ENCODE peak calls at places on chromosomes 13 and 19, in seven cellular contexts. G is cardiac muscle cell; V is Calu3; N is CD4-positive, alpha-beta T cell; Z is AG09319; K is stomach; U is fibroblast of the aortic adventitia. H is an unnamed sample.

GRCh38 chr13:26202365-26202972 is 19.6 kb downstream of the RNF6 start:
- DNase-seq in U (peak), V (no peak), Z (no peak), G (peak), K (no peak), N (no peak), H (no peak)

GRCh38 chr13:98142427-98143156 is at the start of gene FARP1:
- DNase-seq in Z (peak), U (peak), G (peak), K (peak), V (peak), N (peak), H (peak)

GRCh38 chr13:113974304-113975281 is 717 bp upstream of the C13orf46 start:
- DNase-seq in N (no peak), G (no peak), V (no peak), K (no peak), Z (no peak), U (no peak), H (no peak)

GRCh38 chr13:87677334-87678234 is 6.4 kb downstream of the SLITRK5 start:
- DNase-seq in Z (no peak), G (no peak), N (peak), U (no peak), V (no peak), K (no peak), H (peak)

GRCh38 chr13:111951982-111952565 is 114.9 kb upstream of the SOX1 start:
- DNase-seq in Z (no peak), N (no peak), V (no peak), G (no peak), U (no peak), K (peak), H (no peak)

GRCh38 chr19:5147971-5148793 is 179.3 kb downstream of the KDM4B start:
- DNase-seq in G (no peak), U (peak), N (no peak), V (no peak), Z (no peak), K (no peak), H (no peak)

GRCh38 chr19:51820821-51821446 is 26.0 kb downstream of the FPR3 start:
- DNase-seq in G (no peak), V (no peak), N (no peak), U (no peak), K (no peak), Z (no peak), H (no peak)

GRCh38 chr13:62643799-62644484 is 1228.3 kb upstream of the PCDH20 start:
- DNase-seq in Z (no peak), V (no peak), G (no peak), K (no peak), U (no peak), N (no peak), H (no peak)

GRCh38 chr13:71618154-71618553 is 248.8 kb downstream of the DACH1 start:
- DNase-seq in V (no peak), N (no peak), U (no peak), Z (no peak), K (no peak), G (peak), H (no peak)

GRCh38 chr13:29878101-29878500 is 27.7 kb upstream of the UBL3 start:
- DNase-seq in G (peak), Z (no peak), K (no peak), U (peak), V (no peak), N (no peak), H (no peak)

GRCh38 chr13:82747948-82748347 is 1134.3 kb downstream of the SLITRK1 start:
- DNase-seq in Z (peak), G (peak), K (no peak), V (no peak), U (peak), N (no peak), H (no peak)

GRCh38 chr19:13637664-13638063 is 126.7 kb upstream of the MRI1 start:
- DNase-seq in U (peak), Z (no peak), V (no peak), K (no peak), N (no peak), G (no peak), H (no peak)

GRCh38 chr13:114325729-114326128 is 11.4 kb downstream of the CHAMP1 start:
- DNase-seq in N (no peak), G (peak), K (no peak), V (no peak), Z (no peak), U (no peak), H (no peak)

GRCh38 chr19:30784850-30785459 is 412.8 kb downstream of the ZNF536 start:
- DNase-seq in U (peak), K (peak), Z (no peak), G (peak), N (peak), V (peak), H (peak)

GRCh38 chr13:24288870-24289269 is 20.5 kb upstream of the C1QTNF9 start:
- DNase-seq in G (no peak), U (no peak), V (no peak), N (no peak), K (no peak), Z (peak), H (no peak)

GRCh38 chr13:30339721-30340366 is 32.5 kb upstream of the KATNAL1 start:
- DNase-seq in Z (no peak), N (no peak), U (peak), G (peak), V (no peak), K (no peak), H (no peak)

GRCh38 chr13:47109028-47109427 is 212.2 kb upstream of the HTR2A start:
- DNase-seq in V (peak), U (no peak), G (peak), K (peak), Z (no peak), N (no peak), H (no peak)

GRCh38 chr13:97720881-97721280 is 232.6 kb upstream of the IPO5 start:
- DNase-seq in Z (no peak), U (no peak), K (no peak), G (no peak), N (no peak), V (no peak), H (no peak)

GRCh38 chr19:5321851-5322681 is 18.5 kb downstream of the PTPRS start:
- DNase-seq in Z (no peak), K (no peak), G (no peak), U (no peak), N (no peak), V (no peak), H (peak)

GRCh38 chr13:72290962-72291681 is 424.1 kb upstream of the DACH1 start:
- DNase-seq in N (no peak), U (peak), G (peak), Z (no peak), V (peak), K (no peak), H (no peak)

GRCh38 chr13:110312669-110313031 is 5.6 kb downstream of the COL4A2 start:
- DNase-seq in Z (no peak), K (no peak), V (no peak), U (peak), G (peak), N (no peak), H (no peak)
- TF ChIP-seq CTCF in Z (peak), K (no peak), V (no peak), U (peak), G (no peak), N (no peak), H (no peak)

GRCh38 chr13:45817833-45818232 is 33.7 kb downstream of the SIAH3 start:
- DNase-seq in G (peak), Z (no peak), K (no peak), N (no peak), U (no peak), V (no peak), H (no peak)
- TF ChIP-seq CTCF in G (peak), Z (no peak), K (no peak), N (no peak), U (no peak), V (no peak), H (no peak)

GRCh38 chr19:18539372-18539771 is 4.0 kb downstream of the FKBP8 start:
- DNase-seq in U (no peak), K (no peak), V (no peak), N (no peak), Z (no peak), G (no peak), H (no peak)

GRCh38 chr19:18541992-18542935 is 1.1 kb downstream of the FKBP8 start:
- DNase-seq in V (no peak), U (no peak), N (no peak), K (no peak), Z (no peak), G (no peak), H (no peak)

GRCh38 chr19:18542936-18543813 is at the start of gene FKBP8:
- DNase-seq in U (peak), Z (peak), K (peak), N (peak), V (peak), G (peak), H (peak)

GRCh38 chr19:18541258-18541991 is 1.9 kb downstream of the FKBP8 start:
- DNase-seq in Z (no peak), G (no peak), K (no peak), U (no peak), N (no peak), V (no peak), H (no peak)

DNA sequence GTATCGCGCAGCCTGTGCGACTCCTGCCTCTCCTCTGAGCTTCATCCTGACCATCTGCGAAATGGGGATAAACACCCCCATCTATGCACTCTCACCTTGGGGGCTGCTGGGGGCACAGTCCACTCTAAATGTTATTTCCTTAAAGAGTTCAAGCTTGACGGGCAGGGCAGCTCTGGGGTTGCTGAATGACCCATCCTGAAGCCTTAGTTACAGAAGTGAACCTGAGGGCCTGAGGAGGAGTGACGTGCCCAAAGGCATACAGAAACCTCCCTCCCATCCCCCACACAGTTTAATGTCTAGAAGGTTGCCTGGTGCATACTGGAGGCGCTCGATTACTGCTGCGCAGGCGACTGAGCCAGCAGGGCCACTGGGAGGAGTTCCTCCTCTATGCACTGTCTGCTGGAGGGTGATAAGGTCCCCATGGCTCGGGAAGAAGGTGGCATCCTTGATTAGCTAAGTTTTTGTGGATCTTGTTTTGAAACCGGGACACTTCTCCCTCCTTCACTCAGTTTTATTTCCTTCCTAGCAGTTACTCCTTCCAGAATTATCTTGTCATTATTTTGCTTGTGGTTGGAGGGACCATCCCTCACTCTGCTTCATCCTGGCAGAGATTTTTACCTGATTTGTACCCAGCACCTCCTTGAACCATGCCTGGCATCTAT is 572 bp upstream of the FKBP8 start:
- DNase-seq in U (peak), V (peak), N (peak), Z (no peak), K (peak), G (peak), H (peak)
- TF ChIP-seq CTCF in U (no peak), V (no peak), N (peak), Z (no peak), K (no peak), G (no peak), H (peak)

DNA sequence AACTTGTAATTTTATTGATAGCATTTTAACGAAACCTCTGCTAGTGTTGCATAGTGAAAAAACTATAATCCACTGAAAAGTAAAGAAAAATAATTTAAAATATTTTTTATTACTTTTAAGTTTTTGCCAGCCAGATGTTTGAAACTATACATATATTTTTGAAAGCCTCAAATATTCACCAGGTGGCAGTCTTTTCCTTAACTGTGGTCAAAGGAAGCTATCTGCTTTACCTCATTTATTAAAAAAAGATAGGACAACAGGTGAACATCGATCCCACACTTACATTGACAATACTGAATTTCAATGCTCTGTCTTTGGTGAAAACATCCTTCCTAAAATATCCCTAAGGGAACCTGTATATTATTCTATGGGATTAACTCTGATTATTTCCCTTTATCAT is 100.5 kb downstream of the TRPC4 start:
- DNase-seq in G (no peak), N (no peak), U (no peak), K (no peak), V (no peak), Z (no peak), H (no peak)
- TF ChIP-seq CTCF in G (peak), N (no peak), U (peak), K (no peak), V (no peak), Z (peak), H (no peak)

GRCh38 chr13:59263531-59263930 is 900.2 kb downstream of the DIAPH3 start:
- DNase-seq in U (no peak), V (no peak), G (no peak), K (no peak), N (no peak), Z (no peak), H (no peak)
- TF ChIP-seq CTCF in U (no peak), V (no peak), G (no peak), K (no peak), N (no peak), Z (no peak), H (no peak)

GRCh38 chr13:44229371-44230030 is 144.1 kb upstream of the SERP2 start:
- DNase-seq in V (no peak), G (no peak), N (no peak), U (no peak), Z (no peak), K (no peak), H (no peak)
- TF ChIP-seq CTCF in V (no peak), G (no peak), N (no peak), U (no peak), Z (no peak), K (no peak), H (no peak)

DNA sequence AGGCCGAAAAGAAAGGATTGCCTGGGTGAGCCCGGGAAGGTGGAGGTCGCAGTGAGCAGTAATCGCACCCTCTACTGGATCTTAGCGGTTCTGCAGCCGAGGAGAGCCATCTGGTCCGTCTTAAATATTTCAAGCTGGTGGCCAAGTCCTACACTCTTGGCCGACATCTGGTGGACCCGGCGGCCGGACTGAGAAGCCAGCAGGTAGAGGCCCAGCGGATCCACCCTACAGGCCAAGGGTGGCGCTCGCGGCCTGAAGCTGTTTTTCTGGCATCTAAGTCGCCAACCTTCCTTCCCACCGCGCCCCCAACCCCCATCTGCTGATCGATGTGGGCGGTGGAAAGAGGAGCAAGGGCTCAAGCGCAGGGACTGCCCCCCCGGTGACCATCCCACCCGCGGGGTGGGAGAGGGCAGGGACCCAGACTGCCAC is 46.5 kb upstream of the ZNF730 start:
- DNase-seq in U (peak), K (no peak), N (no peak), G (peak), V (no peak), Z (no peak), H (peak)
- TF ChIP-seq CTCF in U (peak), K (no peak), N (no peak), G (peak), V (no peak), Z (peak), H (no peak)

DNA sequence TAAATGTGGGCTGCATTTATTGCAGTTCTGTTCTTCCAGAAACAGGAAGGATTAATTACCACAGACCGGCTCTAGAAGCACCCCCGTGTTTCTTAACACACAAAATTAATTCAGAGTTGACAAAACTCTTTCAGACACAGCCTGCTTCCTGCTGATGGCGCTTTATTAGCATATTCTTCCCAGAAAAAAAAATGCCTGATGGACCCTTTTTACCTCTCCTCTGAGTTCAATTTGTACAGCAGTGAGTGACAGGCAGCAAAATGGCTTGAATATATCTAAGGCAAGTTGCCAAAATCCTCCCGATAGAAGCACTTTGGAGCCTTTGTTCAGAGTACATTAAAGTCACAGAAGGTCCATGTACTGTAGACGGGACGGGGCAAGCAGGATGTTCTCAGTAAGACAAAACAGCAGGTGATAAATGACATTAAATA is 1171.7 kb downstream of the EFNB2 start:
- DNase-seq in V (no peak), K (no peak), Z (no peak), U (no peak), N (no peak), G (peak), H (no peak)
- TF ChIP-seq CTCF in V (no peak), K (no peak), Z (no peak), U (no peak), N (no peak), G (no peak), H (no peak)

GRCh38 chr13:93003531-93003930 is 223.1 kb upstream of the GPC6 start:
- DNase-seq in U (no peak), G (no peak), V (no peak), K (no peak), N (no peak), Z (no peak), H (no peak)
- TF ChIP-seq CTCF in U (no peak), G (no peak), V (no peak), K (no peak), N (no peak), Z (no peak), H (no peak)

GRCh38 chr19:42548545-42548944 is 20.3 kb upstream of the CEACAM1 start:
- DNase-seq in V (no peak), G (no peak), Z (no peak), K (no peak), N (no peak), U (no peak), H (no peak)
- TF ChIP-seq CTCF in V (no peak), G (no peak), Z (no peak), K (no peak), N (no peak), U (no peak), H (no peak)

H was measured in GM10248.